ENCODE peak calls at places on chromosome 7, in four cellular contexts. T is CD8-positive, alpha-beta T cell; W is small intestine; K is BJ. H is an unnamed sample.

GRCh38 chr7:93902777-93903423 is 3.5 kb upstream of the GNGT1 start:
- DNase-seq in K (no peak), T (no peak), W (peak), H (no peak)

GRCh38 chr7:22295402-22296264 is 61.3 kb downstream of the RAPGEF5 start:
- DNase-seq in W (no peak), K (no peak), T (no peak), H (no peak)

GRCh38 chr7:12581897-12582296 is 11.4 kb downstream of the SCIN start:
- DNase-seq in K (peak), T (no peak), W (peak), H (no peak)

GRCh38 chr7:93036807-93037206 is 81.0 kb downstream of the SAMD9 start:
- DNase-seq in T (no peak), K (no peak), W (peak), H (no peak)

GRCh38 chr7:42982604-42983115 is 50.5 kb downstream of the MRPL32 start:
- DNase-seq in W (no peak), K (no peak), T (no peak), H (no peak)

GRCh38 chr7:2730846-2731770 is 43.1 kb downstream of the AMZ1 start:
- DNase-seq in T (no peak), W (no peak), K (no peak), H (no peak)

GRCh38 chr7:96052860-96053452 is 268.9 kb downstream of the SLC25A13 start:
- DNase-seq in T (no peak), W (no peak), K (no peak), H (no peak)

GRCh38 chr7:128444242-128444641 is 11.4 kb upstream of the HILPDA start:
- DNase-seq in K (no peak), T (no peak), W (peak), H (peak)

GRCh38 chr7:36863901-36864701 is 139.8 kb upstream of the AOAH start:
- DNase-seq in T (peak), K (no peak), W (peak), H (peak)

GRCh38 chr7:5634107-5634950 is 147.1 kb downstream of the RNF216 start:
- DNase-seq in K (peak), T (no peak), W (no peak), H (peak)

GRCh38 chr7:9691286-9691685 is 1257.9 kb downstream of the NXPH1 start:
- DNase-seq in T (no peak), W (no peak), K (no peak), H (no peak)

GRCh38 chr7:2956526-2957368 is 86.9 kb downstream of the CARD11 start:
- DNase-seq in T (no peak), K (no peak), W (no peak), H (no peak)

GRCh38 chr7:127504715-127505114 is 80.7 kb downstream of the GCC1 start:
- DNase-seq in W (peak), K (no peak), T (no peak), H (peak)

GRCh38 chr7:155425011-155425340 is 33.0 kb upstream of the EN2 start:
- DNase-seq in W (no peak), K (no peak), T (no peak), H (no peak)

GRCh38 chr7:2701832-2702593 is 14.0 kb downstream of the AMZ1 start:
- DNase-seq in K (no peak), T (no peak), W (no peak), H (no peak)

GRCh38 chr7:80721880-80722595 is 83.6 kb downstream of the CD36 start:
- DNase-seq in K (no peak), W (peak), T (no peak), H (no peak)

GRCh38 chr7:28435152-28435551 is 22.8 kb downstream of the CREB5 start:
- DNase-seq in T (no peak), W (no peak), K (no peak), H (no peak)

GRCh38 chr7:79425665-79426064 is 27.8 kb downstream of the MAGI2 start:
- DNase-seq in T (no peak), W (no peak), K (no peak), H (no peak)

GRCh38 chr7:130488376-130489139 is 3.3 kb upstream of the MEST start:
- DNase-seq in W (no peak), K (no peak), T (no peak), H (no peak)

GRCh38 chr7:105990141-105990540 is 27.1 kb downstream of the CDHR3 start:
- DNase-seq in T (no peak), W (no peak), K (no peak), H (no peak)

GRCh38 chr7:93515144-93515543 is 59.4 kb downstream of the CALCR start:
- DNase-seq in K (no peak), W (no peak), T (no peak), H (no peak)

GRCh38 chr7:93765475-93765874 is 125.1 kb downstream of the TFPI2 start:
- DNase-seq in K (no peak), T (no peak), W (no peak), H (no peak)

GRCh38 chr7:146242661-146243060 is 126.1 kb downstream of the CNTNAP2 start:
- DNase-seq in T (no peak), K (no peak), W (no peak), H (no peak)

GRCh38 chr7:157612664-157613561 is 276.1 kb downstream of the DNAJB6 start:
- DNase-seq in W (peak), T (peak), K (no peak), H (peak)

GRCh38 chr7:94669773-94670495 is 14.0 kb upstream of the SGCE start:
- DNase-seq in W (no peak), T (no peak), K (no peak), H (no peak)

GRCh38 chr7:63789378-63790176 is 209.1 kb upstream of the ZNF722 start:
- DNase-seq in K (no peak), T (no peak), W (peak), H (no peak)

GRCh38 chr7:77251519-77251819 is 51.9 kb upstream of the FGL2 start:
- DNase-seq in T (no peak), K (no peak), W (no peak), H (no peak)

H was measured in transverse colon.